ENCODE peak calls at places on chromosome 7, in five cellular contexts. One of them, this sample, is unnamed.

GRCh38 chr7:43522406-43523156 is 60.3 kb upstream of the STK17A start:
- DNase-seq in tibial artery: no peak
- DNase-seq in IMR-90: peak; percentile 23
- DNase-seq in A549: no peak
- DNase-seq in small intestine: no peak
- DNase-seq in this sample: peak; percentile 37

GRCh38 chr7:134761206-134761786 is 18.1 kb upstream of the CALD1 start:
- DNase-seq in tibial artery: no peak
- DNase-seq in IMR-90: no peak
- DNase-seq in A549: no peak
- DNase-seq in small intestine: no peak
- DNase-seq in this sample: peak; percentile 39

GRCh38 chr7:130845581-130846085 is 111.6 kb upstream of the KLF14 start:
- DNase-seq in tibial artery: no peak
- DNase-seq in IMR-90: peak; percentile 89
- DNase-seq in A549: peak; percentile 79
- DNase-seq in small intestine: no peak
- DNase-seq in this sample: peak; percentile 63

GRCh38 chr7:112866424-112866823 is 76.2 kb upstream of the TMEM168 start:
- DNase-seq in tibial artery: no peak
- DNase-seq in IMR-90: no peak
- DNase-seq in A549: no peak
- DNase-seq in small intestine: peak; percentile 47
- DNase-seq in this sample: no peak

GRCh38 chr7:117269417-117269816 is 53.4 kb downstream of the WNT2 start:
- DNase-seq in tibial artery: no peak
- DNase-seq in IMR-90: peak; percentile 98
- DNase-seq in A549: peak; percentile 74
- DNase-seq in small intestine: no peak
- DNase-seq in this sample: peak; percentile 87

GRCh38 chr7:51244890-51245289 is 71.7 kb downstream of the COBL start:
- DNase-seq in tibial artery: no peak
- DNase-seq in IMR-90: no peak
- DNase-seq in A549: no peak
- DNase-seq in small intestine: no peak
- DNase-seq in this sample: no peak

GRCh38 chr7:149633976-149634945 is 136.7 kb upstream of the ZNF746 start:
- DNase-seq in tibial artery: no peak
- DNase-seq in IMR-90: no peak
- DNase-seq in A549: no peak
- DNase-seq in small intestine: no peak
- DNase-seq in this sample: no peak

GRCh38 chr7:147013820-147014219 is 897.2 kb downstream of the CNTNAP2 start:
- DNase-seq in tibial artery: no peak
- DNase-seq in IMR-90: no peak
- DNase-seq in A549: no peak
- DNase-seq in small intestine: no peak
- DNase-seq in this sample: peak; percentile 84

GRCh38 chr7:41915861-41916260 is 213.0 kb upstream of the INHBA start:
- DNase-seq in tibial artery: no peak
- DNase-seq in IMR-90: no peak
- DNase-seq in A549: no peak
- DNase-seq in small intestine: no peak
- DNase-seq in this sample: no peak

GRCh38 chr7:92695308-92696261 is 105.4 kb upstream of the FAM133B start:
- DNase-seq in tibial artery: no peak
- DNase-seq in IMR-90: peak; percentile 90
- DNase-seq in A549: peak; percentile 81
- DNase-seq in small intestine: peak; percentile 91
- DNase-seq in this sample: peak; percentile 94

GRCh38 chr7:1343551-1343950 is 110.9 kb downstream of the UNCX start:
- DNase-seq in tibial artery: no peak
- DNase-seq in IMR-90: no peak
- DNase-seq in A549: no peak
- DNase-seq in small intestine: no peak
- DNase-seq in this sample: no peak

GRCh38 chr7:20556091-20556490 is 59.4 kb upstream of the ABCB5 start:
- DNase-seq in tibial artery: no peak
- DNase-seq in IMR-90: no peak
- DNase-seq in A549: no peak
- DNase-seq in small intestine: no peak
- DNase-seq in this sample: no peak

GRCh38 chr7:70063796-70064423 is 465.6 kb downstream of the AUTS2 start:
- DNase-seq in tibial artery: no peak
- DNase-seq in IMR-90: no peak
- DNase-seq in A549: no peak
- DNase-seq in small intestine: no peak
- DNase-seq in this sample: no peak

GRCh38 chr7:132077986-132078385 is 498.3 kb downstream of the PLXNA4 start:
- DNase-seq in tibial artery: no peak
- DNase-seq in IMR-90: peak; percentile 59
- DNase-seq in A549: no peak
- DNase-seq in small intestine: no peak
- DNase-seq in this sample: peak; percentile 69

GRCh38 chr7:106895246-106895864 is 30.3 kb downstream of the PIK3CG start:
- DNase-seq in tibial artery: no peak
- DNase-seq in IMR-90: no peak
- DNase-seq in A549: no peak
- DNase-seq in small intestine: no peak
- DNase-seq in this sample: no peak

GRCh38 chr7:147809785-147810184 is 780.8 kb upstream of the C7orf33 start:
- DNase-seq in tibial artery: no peak
- DNase-seq in IMR-90: no peak
- DNase-seq in A549: no peak
- DNase-seq in small intestine: no peak
- DNase-seq in this sample: peak; percentile 2

GRCh38 chr7:132249591-132249971 is 326.7 kb downstream of the PLXNA4 start:
- DNase-seq in tibial artery: no peak
- DNase-seq in IMR-90: no peak
- DNase-seq in A549: peak; percentile 59
- DNase-seq in small intestine: peak; percentile 57
- DNase-seq in this sample: peak; percentile 16

GRCh38 chr7:148575640-148576411 is 14.7 kb upstream of the C7orf33 start:
- DNase-seq in tibial artery: peak; percentile 68
- DNase-seq in IMR-90: peak; percentile 41
- DNase-seq in A549: peak; percentile 58
- DNase-seq in small intestine: peak; percentile 62
- DNase-seq in this sample: peak; percentile 70

GRCh38 chr7:158819571-158820203 is 9.6 kb downstream of the ESYT2 start:
- DNase-seq in tibial artery: no peak
- DNase-seq in IMR-90: no peak
- DNase-seq in A549: no peak
- DNase-seq in small intestine: no peak
- DNase-seq in this sample: peak; percentile 51

GRCh38 chr7:133873187-133873586 is 254.0 kb upstream of the LRGUK start:
- DNase-seq in tibial artery: no peak
- DNase-seq in IMR-90: no peak
- DNase-seq in A549: no peak
- DNase-seq in small intestine: no peak
- DNase-seq in this sample: no peak

GRCh38 chr7:68679456-68680234 is 918.6 kb upstream of the AUTS2 start:
- DNase-seq in tibial artery: no peak
- DNase-seq in IMR-90: no peak
- DNase-seq in A549: no peak
- DNase-seq in small intestine: no peak
- DNase-seq in this sample: no peak

GRCh38 chr7:103748680-103749079 is 240.8 kb downstream of the RELN start:
- DNase-seq in tibial artery: no peak
- DNase-seq in IMR-90: no peak
- DNase-seq in A549: no peak
- DNase-seq in small intestine: no peak
- DNase-seq in this sample: no peak

GRCh38 chr7:109836016-109836415 is 1254.9 kb upstream of the LRRN3 start:
- DNase-seq in tibial artery: no peak
- DNase-seq in IMR-90: no peak
- DNase-seq in A549: no peak
- DNase-seq in small intestine: no peak
- DNase-seq in this sample: no peak

GRCh38 chr7:148735141-148735540 is 36.4 kb downstream of the CUL1 start:
- DNase-seq in tibial artery: no peak
- DNase-seq in IMR-90: no peak
- DNase-seq in A549: no peak
- DNase-seq in small intestine: no peak
- DNase-seq in this sample: no peak

DNA sequence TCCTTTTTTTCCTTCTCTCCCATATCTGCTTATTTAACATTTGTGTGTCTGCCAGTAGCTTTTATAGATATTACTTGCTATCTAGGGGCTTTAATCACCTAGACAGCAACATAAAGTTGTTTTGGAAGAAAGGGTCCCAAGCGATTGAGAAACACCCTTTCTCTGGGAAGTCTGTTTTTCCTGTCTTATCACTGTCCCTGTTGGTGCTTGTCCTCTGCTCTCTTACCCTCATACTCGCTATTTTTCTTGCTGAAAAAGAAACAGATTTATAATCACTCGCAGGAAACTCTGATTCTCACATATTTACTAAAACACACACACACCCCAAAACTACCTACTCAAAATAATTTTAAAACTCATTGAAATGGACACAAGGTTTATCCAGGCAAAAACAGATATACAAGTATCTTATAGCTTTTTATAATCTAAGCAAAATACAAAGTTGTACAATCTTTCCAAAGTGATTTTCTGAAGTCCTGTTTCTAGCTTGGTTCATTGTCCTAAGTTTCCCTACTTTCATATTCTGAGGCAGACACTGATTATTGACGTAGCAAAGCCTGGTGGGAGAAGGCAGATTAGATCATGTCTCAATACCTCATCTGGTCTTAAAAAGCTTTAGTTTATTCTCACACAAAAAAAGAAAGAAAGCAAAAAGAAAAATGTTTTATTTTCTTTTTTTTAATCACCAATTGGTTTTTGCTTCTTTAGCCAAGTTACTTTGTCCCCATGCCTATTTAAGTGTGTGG is 157.3 kb downstream of the CACNA2D1 start:
- DNase-seq in tibial artery: no peak
- DNase-seq in IMR-90: no peak
- DNase-seq in A549: no peak
- DNase-seq in small intestine: no peak
- DNase-seq in this sample: no peak
- H3K4me3 ChIP-seq in tibial artery: no peak overlapping the region
- H3K4me3 ChIP-seq in IMR-90: no peak overlapping the region
- H3K4me3 ChIP-seq in A549: no peak overlapping the region
- H3K4me3 ChIP-seq in small intestine: no peak overlapping the region
- H3K4me3 ChIP-seq in this sample: no peak overlapping the region

DNA sequence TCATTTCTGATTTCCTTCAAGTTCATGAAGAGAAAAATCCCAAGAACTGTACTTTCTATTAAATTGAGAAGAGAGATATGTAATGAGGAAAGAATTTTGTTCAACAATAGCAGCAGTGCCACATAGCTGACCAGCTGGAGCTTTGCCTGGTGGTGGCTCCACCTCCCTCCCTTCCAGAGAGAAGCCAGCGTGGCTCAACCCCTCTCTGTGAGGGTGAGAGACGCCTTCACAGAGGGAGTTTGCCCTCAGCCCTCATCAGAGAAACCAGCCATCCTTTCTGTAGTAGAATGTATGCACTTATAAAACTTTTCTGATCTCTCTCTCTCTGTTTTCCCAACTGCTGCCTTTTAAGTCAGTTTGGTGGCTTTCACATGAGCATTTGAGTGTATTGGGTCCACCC is 20.5 kb upstream of the COL1A2 start:
- DNase-seq in tibial artery: peak; percentile 84
- DNase-seq in IMR-90: peak; percentile 93
- DNase-seq in A549: no peak
- DNase-seq in small intestine: no peak
- DNase-seq in this sample: peak; percentile 94
- H3K4me3 ChIP-seq in tibial artery: peak overlapping the region; percentile 27
- H3K4me3 ChIP-seq in IMR-90: peak overlapping the region; percentile 41
- H3K4me3 ChIP-seq in A549: no peak overlapping the region
- H3K4me3 ChIP-seq in small intestine: no peak overlapping the region
- H3K4me3 ChIP-seq in this sample: peak overlapping the region; percentile 49

GRCh38 chr7:37719077-37719476 is 35.5 kb downstream of the GPR141 start:
- DNase-seq in tibial artery: no peak
- DNase-seq in IMR-90: no peak
- DNase-seq in A549: no peak
- DNase-seq in small intestine: no peak
- DNase-seq in this sample: no peak

GRCh38 chr7:37713613-37714012 is 30.0 kb downstream of the GPR141 start:
- DNase-seq in tibial artery: no peak
- DNase-seq in IMR-90: no peak
- DNase-seq in A549: peak; percentile 39
- DNase-seq in small intestine: no peak
- DNase-seq in this sample: no peak

GRCh38 chr7:37718585-37718984 is 35.0 kb downstream of the GPR141 start:
- DNase-seq in tibial artery: no peak
- DNase-seq in IMR-90: no peak
- DNase-seq in A549: no peak
- DNase-seq in small intestine: no peak
- DNase-seq in this sample: no peak

GRCh38 chr7:37709631-37710509 is 26.3 kb downstream of the GPR141 start:
- DNase-seq in tibial artery: no peak
- DNase-seq in IMR-90: no peak
- DNase-seq in A549: no peak
- DNase-seq in small intestine: no peak
- DNase-seq in this sample: no peak

DNA sequence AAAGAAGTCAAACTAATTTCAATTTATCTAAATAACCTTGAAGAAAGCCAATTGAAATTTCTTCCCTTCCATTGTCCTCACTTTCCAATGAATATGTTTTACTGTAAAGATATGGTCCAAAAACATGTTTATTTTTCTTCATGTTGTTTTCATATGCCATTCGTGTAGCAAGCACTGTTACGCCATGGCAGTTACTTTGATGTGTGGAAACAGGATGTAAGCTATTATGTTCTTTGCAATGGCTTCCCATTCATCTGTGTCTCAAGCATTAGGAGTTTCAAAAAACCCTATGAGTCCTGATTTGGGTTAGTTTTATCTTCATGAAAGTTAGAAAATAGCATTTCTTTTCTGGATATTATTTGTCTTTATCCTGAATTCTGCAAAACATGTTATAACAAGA is 31.0 kb downstream of the GPR141 start:
- DNase-seq in tibial artery: no peak
- DNase-seq in IMR-90: no peak
- DNase-seq in A549: no peak
- DNase-seq in small intestine: no peak
- DNase-seq in this sample: no peak
- H3K4me3 ChIP-seq in tibial artery: no peak overlapping the region
- H3K4me3 ChIP-seq in IMR-90: no peak overlapping the region
- H3K4me3 ChIP-seq in A549: no peak overlapping the region
- H3K4me3 ChIP-seq in small intestine: no peak overlapping the region
- H3K4me3 ChIP-seq in this sample: no peak overlapping the region

GRCh38 chr7:129615018-129615417 is 3.5 kb downstream of the NRF1 start:
- DNase-seq in tibial artery: no peak
- DNase-seq in IMR-90: peak; percentile 72
- DNase-seq in A549: no peak
- DNase-seq in small intestine: no peak
- DNase-seq in this sample: peak; percentile 38

GRCh38 chr7:129611246-129612111 is at the start of gene NRF1:
- DNase-seq in tibial artery: peak; percentile 81
- DNase-seq in IMR-90: peak; percentile 89
- DNase-seq in A549: peak; percentile 91
- DNase-seq in small intestine: peak; percentile 88
- DNase-seq in this sample: peak; percentile 92

GRCh38 chr7:129612112-129613015 is 844 bp downstream of the NRF1 start:
- DNase-seq in tibial artery: peak; percentile 67
- DNase-seq in IMR-90: peak; percentile 53
- DNase-seq in A549: peak; percentile 46
- DNase-seq in small intestine: peak; percentile 36
- DNase-seq in this sample: peak; percentile 57

GRCh38 chr7:129610709-129611245 is 743 bp upstream of the NRF1 start:
- DNase-seq in tibial artery: no peak
- DNase-seq in IMR-90: no peak
- DNase-seq in A549: no peak
- DNase-seq in small intestine: no peak
- DNase-seq in this sample: no peak

GRCh38 chr7:129613016-129613337 is 1.5 kb downstream of the NRF1 start:
- DNase-seq in tibial artery: no peak
- DNase-seq in IMR-90: no peak
- DNase-seq in A549: no peak
- DNase-seq in small intestine: no peak
- DNase-seq in this sample: no peak
- H3K4me3 ChIP-seq in tibial artery: peak overlapping the region; percentile 92
- H3K4me3 ChIP-seq in IMR-90: peak overlapping the region; percentile 93
- H3K4me3 ChIP-seq in A549: peak overlapping the region; percentile 87
- H3K4me3 ChIP-seq in small intestine: peak overlapping the region; percentile 94
- H3K4me3 ChIP-seq in this sample: peak overlapping the region; percentile 97